ENCODE peak calls at places on chromosomes 12 and 14, in eight cellular contexts. One of them, this sample, is unnamed. For H3K4me1, the result is how much of the 10 kb centered on the place peaks cover.

GRCh38 chr12:128365831-128366231 is 98.9 kb downstream of the TMEM132C start:
- DNase-seq in right lobe of liver: no peak
- DNase-seq in stomach: no peak
- DNase-seq in esophagus squamous epithelium: no peak
- DNase-seq in A549: no peak
- DNase-seq in H1: peak
- DNase-seq in transverse colon: no peak
- DNase-seq in adrenal gland: peak
- DNase-seq in this sample: no peak

GRCh38 chr14:89214221-89214965 is 202.6 kb downstream of the FOXN3 start:
- DNase-seq in A549: peak
- DNase-seq in esophagus squamous epithelium: no peak
- DNase-seq in right lobe of liver: peak
- DNase-seq in transverse colon: peak
- DNase-seq in adrenal gland: no peak
- DNase-seq in H1: no peak
- DNase-seq in stomach: peak
- DNase-seq in this sample: no peak

GRCh38 chr12:12010277-12011031 is 60.3 kb upstream of the BCL2L14 start:
- DNase-seq in adrenal gland: peak
- DNase-seq in stomach: no peak
- DNase-seq in A549: no peak
- DNase-seq in esophagus squamous epithelium: peak
- DNase-seq in transverse colon: peak
- DNase-seq in H1: no peak
- DNase-seq in right lobe of liver: no peak
- DNase-seq in this sample: no peak

GRCh38 chr12:54463034-54463433 is 10.4 kb downstream of the GTSF1 start:
- DNase-seq in stomach: no peak
- DNase-seq in right lobe of liver: no peak
- DNase-seq in adrenal gland: peak
- DNase-seq in esophagus squamous epithelium: no peak
- DNase-seq in A549: peak
- DNase-seq in transverse colon: no peak
- DNase-seq in H1: no peak
- DNase-seq in this sample: no peak

GRCh38 chr12:57491393-57492280 is 3.8 kb downstream of the MARS1 start:
- DNase-seq in A549: peak
- DNase-seq in stomach: no peak
- DNase-seq in adrenal gland: no peak
- DNase-seq in transverse colon: no peak
- DNase-seq in right lobe of liver: no peak
- DNase-seq in esophagus squamous epithelium: no peak
- DNase-seq in H1: no peak
- DNase-seq in this sample: no peak

GRCh38 chr12:49111206-49111605 is 559 bp upstream of the LMBR1L start:
- DNase-seq in A549: no peak
- DNase-seq in stomach: no peak
- DNase-seq in right lobe of liver: no peak
- DNase-seq in transverse colon: no peak
- DNase-seq in esophagus squamous epithelium: no peak
- DNase-seq in H1: no peak
- DNase-seq in adrenal gland: no peak
- DNase-seq in this sample: no peak

GRCh38 chr14:79254069-79254775 is 957.1 kb downstream of the DIO2 start:
- DNase-seq in stomach: no peak
- DNase-seq in right lobe of liver: no peak
- DNase-seq in H1: no peak
- DNase-seq in transverse colon: no peak
- DNase-seq in esophagus squamous epithelium: no peak
- DNase-seq in adrenal gland: no peak
- DNase-seq in A549: no peak
- DNase-seq in this sample: no peak

GRCh38 chr12:2319747-2320146 is 267.0 kb downstream of the CACNA1C start:
- DNase-seq in stomach: no peak
- DNase-seq in adrenal gland: no peak
- DNase-seq in H1: no peak
- DNase-seq in A549: no peak
- DNase-seq in right lobe of liver: no peak
- DNase-seq in transverse colon: no peak
- DNase-seq in esophagus squamous epithelium: no peak
- DNase-seq in this sample: no peak

GRCh38 chr14:100774164-100774537 is 47.5 kb downstream of the DLK1 start:
- DNase-seq in stomach: peak
- DNase-seq in esophagus squamous epithelium: no peak
- DNase-seq in H1: no peak
- DNase-seq in A549: no peak
- DNase-seq in transverse colon: peak
- DNase-seq in adrenal gland: peak
- DNase-seq in right lobe of liver: no peak
- DNase-seq in this sample: no peak

GRCh38 chr12:22543246-22544037 is 900 bp downstream of the C2CD5 start:
- DNase-seq in esophagus squamous epithelium: peak
- DNase-seq in stomach: peak
- DNase-seq in transverse colon: peak
- DNase-seq in H1: peak
- DNase-seq in A549: peak
- DNase-seq in right lobe of liver: peak
- DNase-seq in adrenal gland: peak
- DNase-seq in this sample: no peak

GRCh38 chr12:89126712-89127111 is 225.6 kb downstream of the DUSP6 start:
- DNase-seq in right lobe of liver: no peak
- DNase-seq in esophagus squamous epithelium: no peak
- DNase-seq in A549: no peak
- DNase-seq in stomach: no peak
- DNase-seq in adrenal gland: no peak
- DNase-seq in H1: no peak
- DNase-seq in transverse colon: no peak
- DNase-seq in this sample: no peak

GRCh38 chr12:25500651-25501050 is 52.4 kb downstream of the LMNTD1 start:
- DNase-seq in transverse colon: no peak
- DNase-seq in stomach: no peak
- DNase-seq in adrenal gland: no peak
- DNase-seq in H1: no peak
- DNase-seq in A549: no peak
- DNase-seq in right lobe of liver: no peak
- DNase-seq in esophagus squamous epithelium: no peak
- DNase-seq in this sample: no peak

GRCh38 chr14:71574976-71575375 is 357.3 kb upstream of the RGS6 start:
- DNase-seq in right lobe of liver: no peak
- DNase-seq in transverse colon: no peak
- DNase-seq in esophagus squamous epithelium: no peak
- DNase-seq in A549: peak
- DNase-seq in H1: no peak
- DNase-seq in adrenal gland: no peak
- DNase-seq in stomach: no peak
- DNase-seq in this sample: no peak

GRCh38 chr12:113575386-113575785 is 103.7 kb upstream of the LHX5 start:
- DNase-seq in stomach: no peak
- DNase-seq in adrenal gland: no peak
- DNase-seq in transverse colon: no peak
- DNase-seq in esophagus squamous epithelium: no peak
- DNase-seq in H1: no peak
- DNase-seq in A549: no peak
- DNase-seq in right lobe of liver: no peak
- DNase-seq in this sample: no peak

GRCh38 chr12:105444050-105444808 is 113.7 kb downstream of the C12orf75 start:
- DNase-seq in esophagus squamous epithelium: no peak
- DNase-seq in right lobe of liver: no peak
- DNase-seq in A549: peak
- DNase-seq in H1: no peak
- DNase-seq in adrenal gland: no peak
- DNase-seq in transverse colon: no peak
- DNase-seq in stomach: no peak
- DNase-seq in this sample: no peak

GRCh38 chr12:100234166-100234565 is 32.7 kb downstream of the DEPDC4 start:
- DNase-seq in A549: no peak
- DNase-seq in esophagus squamous epithelium: no peak
- DNase-seq in H1: no peak
- DNase-seq in transverse colon: no peak
- DNase-seq in adrenal gland: peak
- DNase-seq in right lobe of liver: no peak
- DNase-seq in stomach: no peak
- DNase-seq in this sample: no peak

GRCh38 chr12:115866909-115867525 is 410.5 kb downstream of the MED13L start:
- DNase-seq in stomach: no peak
- DNase-seq in transverse colon: peak
- DNase-seq in H1: no peak
- DNase-seq in A549: peak
- DNase-seq in adrenal gland: no peak
- DNase-seq in right lobe of liver: no peak
- DNase-seq in esophagus squamous epithelium: no peak
- DNase-seq in this sample: no peak

GRCh38 chr12:64685076-64685475 is 74.1 kb downstream of the GNS start:
- DNase-seq in stomach: no peak
- DNase-seq in esophagus squamous epithelium: no peak
- DNase-seq in A549: no peak
- DNase-seq in transverse colon: no peak
- DNase-seq in right lobe of liver: no peak
- DNase-seq in adrenal gland: no peak
- DNase-seq in H1: no peak
- DNase-seq in this sample: no peak

GRCh38 chr12:93946542-93947150 is 201.7 kb upstream of the PLXNC1 start:
- DNase-seq in transverse colon: no peak
- DNase-seq in esophagus squamous epithelium: no peak
- DNase-seq in right lobe of liver: no peak
- DNase-seq in H1: no peak
- DNase-seq in A549: no peak
- DNase-seq in stomach: no peak
- DNase-seq in adrenal gland: no peak
- DNase-seq in this sample: no peak

GRCh38 chr12:27623645-27624044 is 72.6 kb upstream of the REP15 start:
- DNase-seq in A549: peak
- DNase-seq in adrenal gland: no peak
- DNase-seq in right lobe of liver: no peak
- DNase-seq in esophagus squamous epithelium: no peak
- DNase-seq in H1: no peak
- DNase-seq in transverse colon: no peak
- DNase-seq in stomach: no peak
- DNase-seq in this sample: no peak

GRCh38 chr12:3644103-3644502 is 108.8 kb downstream of the CRACR2A start:
- DNase-seq in adrenal gland: no peak
- DNase-seq in esophagus squamous epithelium: no peak
- DNase-seq in H1: no peak
- DNase-seq in A549: no peak
- DNase-seq in stomach: no peak
- DNase-seq in transverse colon: no peak
- DNase-seq in right lobe of liver: no peak
- DNase-seq in this sample: no peak

GRCh38 chr12:68805592-68806120 is 2.3 kb upstream of the MDM2 start:
- DNase-seq in stomach: no peak
- DNase-seq in adrenal gland: no peak
- DNase-seq in A549: no peak
- DNase-seq in H1: no peak
- DNase-seq in transverse colon: no peak
- DNase-seq in right lobe of liver: no peak
- DNase-seq in esophagus squamous epithelium: no peak
- DNase-seq in this sample: no peak
- H3K4me1 ChIP-seq in stomach: half or more
- H3K4me1 ChIP-seq in adrenal gland: under half
- H3K4me1 ChIP-seq in A549: under half
- H3K4me1 ChIP-seq in H1: under half
- H3K4me1 ChIP-seq in transverse colon: under half
- H3K4me1 ChIP-seq in right lobe of liver: under half
- H3K4me1 ChIP-seq in esophagus squamous epithelium: under half
- H3K4me1 ChIP-seq in this sample: under half

GRCh38 chr14:96805906-96806305 is 8.7 kb downstream of the VRK1 start:
- DNase-seq in A549: no peak
- DNase-seq in right lobe of liver: no peak
- DNase-seq in esophagus squamous epithelium: no peak
- DNase-seq in stomach: no peak
- DNase-seq in transverse colon: peak
- DNase-seq in H1: no peak
- DNase-seq in adrenal gland: no peak
- DNase-seq in this sample: no peak

GRCh38 chr14:96803958-96804357 is 6.8 kb downstream of the VRK1 start:
- DNase-seq in right lobe of liver: no peak
- DNase-seq in esophagus squamous epithelium: no peak
- DNase-seq in stomach: no peak
- DNase-seq in transverse colon: no peak
- DNase-seq in A549: no peak
- DNase-seq in H1: no peak
- DNase-seq in adrenal gland: no peak
- DNase-seq in this sample: no peak

GRCh38 chr14:96808619-96809405 is 11.6 kb downstream of the VRK1 start:
- DNase-seq in adrenal gland: no peak
- DNase-seq in stomach: no peak
- DNase-seq in right lobe of liver: no peak
- DNase-seq in A549: no peak
- DNase-seq in transverse colon: no peak
- DNase-seq in H1: no peak
- DNase-seq in esophagus squamous epithelium: no peak
- DNase-seq in this sample: no peak

GRCh38 chr14:96804821-96805374 is 7.7 kb downstream of the VRK1 start:
- DNase-seq in A549: no peak
- DNase-seq in stomach: no peak
- DNase-seq in transverse colon: no peak
- DNase-seq in right lobe of liver: no peak
- DNase-seq in esophagus squamous epithelium: no peak
- DNase-seq in H1: no peak
- DNase-seq in adrenal gland: no peak
- DNase-seq in this sample: no peak

DNA sequence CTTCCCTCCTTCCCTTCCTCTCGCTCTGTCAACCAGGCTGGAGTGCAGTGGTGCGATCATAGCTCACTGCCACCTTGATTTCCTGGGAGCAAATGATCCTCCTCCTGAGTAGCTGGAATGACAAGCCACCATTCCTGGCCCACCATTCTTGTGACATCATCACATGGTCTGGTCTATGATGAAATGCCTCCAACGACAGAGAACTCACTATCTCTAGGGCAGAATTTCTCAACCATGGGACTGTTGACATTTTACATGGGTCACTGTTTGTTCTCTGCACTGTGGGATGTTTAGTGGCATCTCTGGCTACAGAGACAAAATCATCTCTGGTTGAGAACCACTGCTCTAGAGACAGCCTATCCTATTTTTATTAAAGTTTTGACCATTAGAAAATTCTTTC is 9.7 kb downstream of the VRK1 start:
- DNase-seq in esophagus squamous epithelium: no peak
- DNase-seq in transverse colon: no peak
- DNase-seq in right lobe of liver: no peak
- DNase-seq in H1: no peak
- DNase-seq in adrenal gland: no peak
- DNase-seq in A549: peak
- DNase-seq in stomach: no peak
- DNase-seq in this sample: no peak
- TF ChIP-seq POLR2A in esophagus squamous epithelium: no peak
- TF ChIP-seq POLR2A in transverse colon: no peak
- TF ChIP-seq POLR2A in right lobe of liver: no peak
- TF ChIP-seq POLR2A in H1: no peak
- TF ChIP-seq POLR2A in adrenal gland: no peak
- TF ChIP-seq POLR2A in A549: no peak
- TF ChIP-seq POLR2A in stomach: no peak
- TF ChIP-seq POLR2A in this sample: no peak

GRCh38 chr12:78863482-78864427 is 819 bp upstream of the SYT1 start:
- DNase-seq in adrenal gland: peak
- DNase-seq in transverse colon: peak
- DNase-seq in right lobe of liver: no peak
- DNase-seq in stomach: no peak
- DNase-seq in H1: peak
- DNase-seq in A549: peak
- DNase-seq in esophagus squamous epithelium: no peak
- DNase-seq in this sample: no peak
- H3K4me3 ChIP-seq in adrenal gland: peak
- H3K4me3 ChIP-seq in transverse colon: peak
- H3K4me3 ChIP-seq in right lobe of liver: peak
- H3K4me3 ChIP-seq in stomach: peak
- H3K4me3 ChIP-seq in H1: peak
- H3K4me3 ChIP-seq in A549: peak
- H3K4me3 ChIP-seq in esophagus squamous epithelium: peak
- H3K4me3 ChIP-seq in this sample: peak

GRCh38 chr12:96213869-96214268 is 19.7 kb downstream of the ELK3 start:
- DNase-seq in transverse colon: no peak
- DNase-seq in A549: no peak
- DNase-seq in right lobe of liver: no peak
- DNase-seq in H1: no peak
- DNase-seq in adrenal gland: no peak
- DNase-seq in stomach: no peak
- DNase-seq in esophagus squamous epithelium: no peak
- DNase-seq in this sample: no peak
- H3K4me1 ChIP-seq in transverse colon: under half
- H3K4me1 ChIP-seq in A549: under half
- H3K4me1 ChIP-seq in right lobe of liver: under half
- H3K4me1 ChIP-seq in H1: under half
- H3K4me1 ChIP-seq in adrenal gland: under half
- H3K4me1 ChIP-seq in stomach: under half
- H3K4me1 ChIP-seq in esophagus squamous epithelium: under half
- H3K4me1 ChIP-seq in this sample: half or more

This sample was measured in vagina.